ENCODE peak calls at places on chromosomes 6 and 20, in six cellular contexts. T is Calu3, X is HCT116, C is epithelial cell of esophagus, J is neural progenitor cell, L is brain microvascular endothelial cell. U is an unnamed sample.

GRCh38 chr6:1285589-1286340 is 26.1 kb upstream of the FOXQ1 start:
- DNase-seq in L (peak; percentile 41), J (no peak), X (no peak), T (no peak), C (peak; percentile 46), U (peak; percentile 83)

GRCh38 chr6:139821669-139822223 is 447.3 kb upstream of the CITED2 start:
- DNase-seq in L (no peak), C (peak; percentile 13), T (no peak), J (no peak), X (no peak), U (no peak)

GRCh38 chr6:22147983-22148797 is 148.6 kb downstream of the PRL start:
- DNase-seq in C (peak; percentile 68), X (no peak), L (peak; percentile 90), T (peak; percentile 70), J (peak; percentile 31), U (peak; percentile 90)

GRCh38 chr20:38609828-38610227 is 8.2 kb downstream of the ARHGAP40 start:
- DNase-seq in X (no peak), L (no peak), J (peak; percentile 69), C (no peak), T (no peak), U (no peak)

GRCh38 chr20:5863040-5863811 is 87.1 kb downstream of the TRMT6 start:
- DNase-seq in T (no peak), J (no peak), L (peak; percentile 82), X (no peak), C (peak; percentile 84), U (peak; percentile 49)

GRCh38 chr20:53599910-53600632 is 6.4 kb upstream of the ZNF217 start:
- DNase-seq in L (no peak), X (no peak), T (no peak), J (no peak), C (no peak), U (no peak)

GRCh38 chr6:151675746-151676459 is 131.6 kb upstream of the ESR1 start:
- DNase-seq in J (peak; percentile 68), L (no peak), C (peak; percentile 77), X (peak; percentile 57), T (peak; percentile 64), U (peak; percentile 24)

GRCh38 chr6:154425034-154425433 is 68.4 kb upstream of the IPCEF1 start:
- DNase-seq in J (no peak), T (no peak), X (no peak), C (no peak), L (no peak), U (no peak)

GRCh38 chr6:131823276-131823902 is 15.6 kb downstream of the ENPP1 start:
- DNase-seq in L (peak; percentile 63), C (no peak), T (no peak), J (no peak), X (no peak), U (no peak)

GRCh38 chr6:57221936-57222683 is at the start of gene RAB23:
- DNase-seq in J (peak; percentile 92), X (peak; percentile 60), T (peak; percentile 89), C (peak; percentile 81), L (peak; percentile 67), U (peak; percentile 87)

GRCh38 chr20:38420232-38421085 is 14.7 kb downstream of the SNHG17 start:
- DNase-seq in L (no peak), X (no peak), C (no peak), J (no peak), T (no peak), U (no peak)

GRCh38 chr20:58711266-58712051 is 18.9 kb downstream of the NPEPL1 start:
- DNase-seq in L (no peak), C (no peak), J (no peak), T (no peak), X (no peak), U (no peak)

GRCh38 chr6:10269814-10270472 is 144.9 kb downstream of the TFAP2A start:
- DNase-seq in L (no peak), X (no peak), T (no peak), C (peak; percentile 47), J (no peak), U (peak; percentile 24)

GRCh38 chr20:46118481-46119020 is 437 bp downstream of the CD40 start:
- DNase-seq in J (peak; percentile 75), L (no peak), T (peak; percentile 26), C (no peak), X (no peak), U (no peak)

GRCh38 chr6:15897063-15897934 is 231.6 kb upstream of the MYLIP start:
- DNase-seq in T (no peak), J (no peak), C (no peak), X (no peak), L (peak; percentile 15), U (no peak)

GRCh38 chr20:19415786-19416185 is 203.3 kb downstream of the SLC24A3 start:
- DNase-seq in C (no peak), L (no peak), J (no peak), X (no peak), T (no peak), U (no peak)

GRCh38 chr6:12395898-12396297 is 105.7 kb downstream of the EDN1 start:
- DNase-seq in X (no peak), T (no peak), L (no peak), J (no peak), C (peak; percentile 17), U (no peak)

GRCh38 chr20:25339608-25340007 is 51.0 kb downstream of the ABHD12 start:
- DNase-seq in C (no peak), T (peak; percentile 34), L (no peak), X (no peak), J (no peak), U (no peak)

GRCh38 chr6:49326337-49326736 is 136.7 kb downstream of the MMUT start:
- DNase-seq in J (no peak), C (peak; percentile 87), L (peak; percentile 35), X (no peak), T (no peak), U (peak; percentile 47)

GRCh38 chr6:74899416-74899815 is 306.4 kb downstream of the COL12A1 start:
- DNase-seq in X (no peak), T (no peak), L (peak; percentile 52), C (peak; percentile 86), J (no peak), U (peak; percentile 42)

GRCh38 chr6:71289039-71289801 is 609 bp downstream of the OGFRL1 start:
- DNase-seq in J (peak; percentile 62), T (peak; percentile 37), C (peak; percentile 33), L (no peak), X (no peak), U (peak; percentile 16)

GRCh38 chr6:17972074-17972966 is 15.1 kb downstream of the KIF13A start:
- DNase-seq in C (no peak), X (no peak), J (no peak), L (no peak), T (no peak), U (no peak)

GRCh38 chr6:67121115-67121514 is 1414.1 kb upstream of the EYS start:
- DNase-seq in J (no peak), T (no peak), L (no peak), C (no peak), X (no peak), U (no peak)

DNA sequence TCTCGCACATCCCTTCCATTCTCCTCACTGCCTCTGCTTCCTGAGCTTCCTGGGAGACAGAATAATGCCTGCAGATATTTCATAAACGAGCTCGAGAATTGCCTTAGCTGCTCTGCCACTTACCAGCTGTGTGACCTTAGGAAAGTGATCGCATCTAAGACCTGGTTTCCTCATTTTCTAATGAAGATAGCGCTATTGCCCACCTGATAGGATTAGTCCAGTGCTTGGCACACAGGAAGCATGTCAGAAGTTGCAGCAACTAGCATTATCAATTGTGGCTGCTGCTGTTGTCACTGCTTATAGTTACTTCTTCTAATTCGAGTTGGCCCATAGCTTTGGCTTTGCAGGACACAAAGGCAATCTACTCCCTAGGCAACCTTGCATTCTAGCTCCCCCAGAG is 305.5 kb upstream of the SGK1 start:
- DNase-seq in L (no peak), X (no peak), J (no peak), C (no peak), T (no peak), U (no peak)
- TF ChIP-seq CTCF in L (no peak), X (no peak), J (no peak), C (no peak), T (no peak), U (no peak)

GRCh38 chr20:62822788-62823651 is 6.2 kb downstream of the COL9A3 start:
- DNase-seq in T (peak; percentile 89), C (peak; percentile 57), J (peak; percentile 68), L (no peak), X (peak; percentile 85), U (no peak)
- TF ChIP-seq CTCF in T (peak; percentile 39), C (peak; percentile 50), J (peak; percentile 55), L (peak; percentile 52), X (no peak), U (peak; percentile 40)

GRCh38 chr6:108594640-108595039 is 33.9 kb downstream of the FOXO3 start:
- DNase-seq in C (peak; percentile 50), X (no peak), L (no peak), J (no peak), T (no peak), U (no peak)

GRCh38 chr6:108598316-108598863 is 37.7 kb downstream of the FOXO3 start:
- DNase-seq in J (no peak), X (no peak), C (peak; percentile 76), T (no peak), L (no peak), U (peak; percentile 48)

GRCh38 chr6:108592371-108593337 is 31.9 kb downstream of the FOXO3 start:
- DNase-seq in L (peak; percentile 37), X (no peak), T (no peak), C (peak; percentile 78), J (peak; percentile 28), U (peak; percentile 87)

GRCh38 chr6:108597601-108598315 is 37.0 kb downstream of the FOXO3 start:
- DNase-seq in X (no peak), J (no peak), L (no peak), T (no peak), C (no peak), U (no peak)

DNA sequence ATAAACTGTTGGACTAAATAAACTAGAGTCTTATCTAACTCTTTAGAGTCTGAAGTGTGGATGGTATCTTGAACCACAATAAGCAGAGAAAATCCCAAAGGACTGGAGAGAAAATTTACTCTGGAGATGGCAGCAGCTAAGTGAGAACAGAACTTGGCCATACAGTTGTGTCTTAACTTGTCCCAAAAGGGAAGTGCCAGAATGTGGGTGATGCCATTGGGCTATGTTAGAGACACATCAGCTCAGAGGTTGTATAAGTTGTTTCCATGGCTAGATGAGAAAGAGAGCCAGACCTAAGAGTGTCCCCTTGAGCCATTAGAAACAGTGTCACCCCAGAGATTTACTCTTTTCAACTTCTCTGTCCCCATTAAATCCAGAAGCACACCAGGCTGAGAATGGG is 36.2 kb downstream of the FOXO3 start:
- DNase-seq in L (no peak), X (no peak), J (no peak), C (peak; percentile 45), T (no peak), U (no peak)
- TF ChIP-seq CTCF in L (no peak), X (no peak), J (no peak), C (no peak), T (no peak), U (no peak)

GRCh38 chr6:45300776-45301175 is 27.4 kb upstream of the RUNX2 start:
- DNase-seq in L (no peak), T (no peak), X (no peak), C (no peak), J (no peak), U (no peak)

GRCh38 chr6:45301348-45302142 is 26.6 kb upstream of the RUNX2 start:
- DNase-seq in C (no peak), X (no peak), J (no peak), L (no peak), T (no peak), U (no peak)

GRCh38 chr6:45293306-45293705 is 34.8 kb upstream of the RUNX2 start:
- DNase-seq in X (no peak), T (no peak), J (no peak), L (no peak), C (no peak), U (no peak)

GRCh38 chr6:45299096-45299581 is 29.0 kb upstream of the RUNX2 start:
- DNase-seq in T (no peak), C (no peak), J (no peak), L (no peak), X (no peak), U (no peak)

GRCh38 chr6:45297302-45297701 is 30.8 kb upstream of the RUNX2 start:
- DNase-seq in L (no peak), X (no peak), T (no peak), J (no peak), C (no peak), U (no peak)
- TF ChIP-seq CTCF in L (no peak), X (no peak), T (no peak), J (no peak), C (no peak), U (no peak)

U was measured in astrocyte of the spinal cord.